ENCODE peak calls at places on chromosomes 5 and 9, in eight cellular contexts. M is AG10803, Q is HFF-Myc, P is cardiac fibroblast, H is Caco-2, W is GM12865, C is endodermal cell, E is A549. F is an unnamed sample.

GRCh38 chr5:157388148-157388547 is 71.9 kb upstream of the NIPAL4 start:
- DNase-seq in P (no peak), E (no peak), H (no peak), M (no peak), Q (no peak), W (no peak), C (no peak), F (no peak)

GRCh38 chr5:1999794-2000193 is 117.1 kb upstream of the IRX4 start:
- DNase-seq in M (no peak), H (no peak), W (no peak), P (no peak), Q (no peak), C (no peak), E (no peak), F (no peak)

GRCh38 chr9:137491735-137492432 is 32.8 kb upstream of the NSMF start:
- DNase-seq in E (no peak), H (no peak), M (no peak), W (no peak), Q (no peak), C (no peak), P (no peak), F (no peak)

GRCh38 chr5:149062371-149063016 is 368 bp downstream of the SH3TC2 start:
- DNase-seq in E (peak), H (no peak), M (peak), W (no peak), P (peak), Q (peak), C (peak), F (no peak)

GRCh38 chr9:125550216-125550614 is 156.8 kb downstream of the MAPKAP1 start:
- DNase-seq in M (peak), Q (no peak), P (peak), C (no peak), W (no peak), H (no peak), E (no peak), F (no peak)

GRCh38 chr5:126499742-126500396 is 76.7 kb downstream of the GRAMD2B start:
- DNase-seq in Q (peak), E (peak), M (no peak), C (peak), P (peak), H (peak), W (peak), F (no peak)

GRCh38 chr9:93262537-93263310 is 78.8 kb downstream of the WNK2 start:
- DNase-seq in M (no peak), E (no peak), W (no peak), Q (no peak), C (peak), H (no peak), P (no peak), F (no peak)

GRCh38 chr5:170144286-170145023 is 38.8 kb downstream of the FOXI1 start:
- DNase-seq in C (peak), W (no peak), H (no peak), M (no peak), P (no peak), Q (no peak), E (no peak), F (no peak)

GRCh38 chr9:120326076-120326693 is 253.8 kb downstream of the CDK5RAP2 start:
- DNase-seq in C (no peak), W (no peak), E (no peak), M (no peak), P (no peak), Q (peak), H (no peak), F (no peak)

GRCh38 chr9:99822596-99823391 is 1.1 kb downstream of the NR4A3 start:
- DNase-seq in Q (no peak), M (peak), H (peak), W (peak), P (peak), E (peak), C (peak), F (no peak)

GRCh38 chr9:70255521-70255920 is 3.3 kb upstream of the SMC5 start:
- DNase-seq in P (peak), E (no peak), W (no peak), M (no peak), Q (no peak), H (no peak), C (no peak), F (no peak)

DNA sequence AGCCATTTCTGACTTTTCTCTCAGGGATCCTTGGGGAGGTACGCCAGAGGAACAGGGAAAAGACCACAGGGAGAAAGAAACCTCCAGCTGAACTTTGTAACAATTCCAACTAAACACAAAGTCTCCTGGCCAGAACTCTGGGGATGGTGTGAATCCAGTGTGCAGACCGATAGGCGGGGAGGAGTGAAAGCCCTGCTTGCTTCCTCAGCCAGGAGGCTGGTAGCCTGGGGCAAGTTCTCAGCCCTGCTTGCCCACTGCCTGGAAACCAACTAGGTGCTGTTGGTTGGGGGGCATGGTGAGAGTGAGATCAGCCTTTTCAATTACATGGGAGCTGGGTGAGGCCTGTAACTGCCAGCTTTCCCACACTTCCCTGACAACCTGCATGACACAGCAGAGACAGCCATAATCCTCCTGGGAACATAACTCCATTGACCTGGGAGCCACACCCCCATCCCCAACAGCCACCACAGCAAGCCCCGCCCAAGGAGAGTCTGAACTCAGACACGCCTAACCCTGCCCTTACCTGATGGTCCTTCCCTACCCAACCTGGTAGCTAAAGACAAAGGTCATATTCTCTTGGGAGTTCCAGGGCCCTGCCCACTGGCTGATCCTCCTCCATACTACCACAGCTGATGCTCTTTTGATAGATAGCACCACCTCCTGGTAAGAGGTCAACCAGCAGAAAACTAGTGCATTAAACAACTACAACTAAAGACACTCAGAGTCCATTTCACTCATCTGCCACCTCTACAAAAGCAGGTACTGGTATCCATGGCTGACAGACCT is 100.1 kb upstream of the TNFAIP8 start:
- DNase-seq in W (peak), E (peak), Q (no peak), P (peak), H (peak), M (no peak), C (peak), F (no peak)
- TF ChIP-seq CTCF in W (peak), E (no peak), Q (peak), P (no peak), H (peak), M (no peak), C (peak), F (no peak)

DNA sequence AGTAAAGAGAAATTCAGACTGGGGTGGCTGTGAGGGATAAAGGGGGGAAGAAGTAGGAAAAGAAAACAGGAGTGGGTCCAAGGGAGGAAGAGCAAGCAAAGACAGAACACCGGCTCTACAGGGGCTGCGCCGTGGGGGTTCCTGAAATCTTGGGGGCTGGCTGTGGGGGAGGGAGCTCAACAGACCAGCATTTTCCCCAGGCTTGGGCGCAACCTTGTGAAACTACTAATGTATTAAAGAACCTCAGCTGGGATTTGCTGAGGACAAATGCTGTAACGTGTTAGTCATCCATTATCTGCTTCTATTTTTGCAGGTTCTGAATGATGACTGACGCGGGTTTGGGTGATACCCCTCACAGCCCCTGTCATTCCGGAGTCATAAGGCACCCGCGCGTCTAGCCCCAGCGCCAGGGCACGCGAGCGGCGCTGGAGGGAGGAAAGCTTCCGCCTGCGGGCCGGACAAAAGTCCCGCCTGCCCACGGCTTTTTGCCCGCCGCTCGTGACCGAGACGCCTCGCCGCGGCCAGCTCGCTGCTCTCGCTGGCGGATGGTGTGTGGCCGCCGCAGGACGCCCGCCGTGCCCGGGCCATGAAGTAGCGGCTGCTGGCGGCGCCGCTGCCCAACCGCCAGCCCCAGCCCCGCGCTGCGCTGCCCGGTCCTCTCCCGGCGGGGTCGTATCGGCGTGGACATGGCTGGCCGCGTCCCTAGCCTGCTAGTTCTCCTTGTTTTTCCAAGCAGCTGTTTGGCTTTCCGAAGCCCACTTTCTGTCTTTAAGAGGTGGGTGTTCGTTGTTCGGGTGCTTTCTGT is 110.6 kb downstream of the PAM start:
- DNase-seq in Q (no peak), E (peak), H (peak), P (peak), W (peak), C (peak), M (peak), F (peak)
- TF ChIP-seq CTCF in Q (no peak), E (no peak), H (no peak), P (no peak), W (no peak), C (no peak), M (no peak), F (no peak)

DNA sequence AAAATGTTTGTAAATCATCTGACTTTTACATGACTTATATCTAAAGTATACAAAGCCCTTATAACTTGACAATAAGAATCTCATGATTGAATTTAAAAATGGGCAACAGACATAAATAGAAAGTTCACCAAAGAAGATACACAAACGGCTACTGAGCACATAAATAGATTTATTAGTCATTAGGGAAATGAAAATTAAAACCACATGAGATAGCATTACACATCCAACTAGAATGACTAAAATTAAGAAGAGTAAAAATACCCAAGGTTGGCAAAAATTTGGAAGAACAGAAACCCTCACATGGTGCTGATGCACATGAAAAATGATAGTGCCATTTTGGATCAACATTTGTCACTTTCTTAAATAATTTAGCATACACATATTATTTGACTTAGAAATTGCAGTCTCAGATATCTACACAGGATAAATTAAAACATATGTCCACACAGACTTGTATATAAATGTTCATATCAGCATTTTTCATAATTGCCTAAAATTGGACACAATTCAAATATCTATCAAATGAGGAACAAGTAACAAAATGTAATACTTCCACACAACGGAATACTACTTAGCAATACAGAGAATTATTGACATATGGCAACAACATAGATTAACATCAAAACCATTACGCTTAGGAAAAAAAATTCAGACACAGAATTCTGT is 359.1 kb upstream of the DAB2 start:
- DNase-seq in H (no peak), W (peak), M (peak), E (no peak), P (peak), Q (no peak), C (no peak), F (no peak)
- TF ChIP-seq CTCF in H (no peak), W (no peak), M (no peak), E (no peak), P (no peak), Q (no peak), C (no peak), F (no peak)

DNA sequence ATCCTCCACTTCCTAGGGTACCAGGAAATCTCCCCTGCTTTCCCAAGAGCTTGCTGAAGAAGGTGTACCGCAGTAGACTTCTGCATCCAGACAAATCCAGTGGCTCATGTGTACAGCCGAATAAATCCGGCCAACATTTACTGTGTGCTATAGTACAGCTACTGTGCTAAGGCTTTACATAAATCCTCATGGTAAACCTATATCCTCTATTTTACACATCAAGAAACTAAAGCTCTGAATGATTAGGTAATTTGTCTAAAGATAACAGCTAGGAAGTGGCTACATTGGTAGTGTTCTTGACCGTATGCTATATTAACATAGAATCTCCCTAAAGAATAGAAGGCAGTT is 511 bp upstream of the WDR41 start:
- DNase-seq in C (no peak), Q (no peak), M (no peak), W (no peak), E (no peak), P (no peak), H (no peak), F (no peak)
- TF ChIP-seq CTCF in C (no peak), Q (no peak), M (no peak), W (no peak), E (no peak), P (no peak), H (no peak), F (no peak)

GRCh38 chr9:9912459-9912858 is 700.3 kb downstream of the PTPRD start:
- DNase-seq in W (no peak), E (no peak), C (no peak), P (no peak), M (no peak), H (no peak), Q (no peak), F (no peak)
- TF ChIP-seq CTCF in W (peak), E (no peak), C (peak), P (no peak), M (no peak), H (no peak), Q (peak), F (peak)

DNA sequence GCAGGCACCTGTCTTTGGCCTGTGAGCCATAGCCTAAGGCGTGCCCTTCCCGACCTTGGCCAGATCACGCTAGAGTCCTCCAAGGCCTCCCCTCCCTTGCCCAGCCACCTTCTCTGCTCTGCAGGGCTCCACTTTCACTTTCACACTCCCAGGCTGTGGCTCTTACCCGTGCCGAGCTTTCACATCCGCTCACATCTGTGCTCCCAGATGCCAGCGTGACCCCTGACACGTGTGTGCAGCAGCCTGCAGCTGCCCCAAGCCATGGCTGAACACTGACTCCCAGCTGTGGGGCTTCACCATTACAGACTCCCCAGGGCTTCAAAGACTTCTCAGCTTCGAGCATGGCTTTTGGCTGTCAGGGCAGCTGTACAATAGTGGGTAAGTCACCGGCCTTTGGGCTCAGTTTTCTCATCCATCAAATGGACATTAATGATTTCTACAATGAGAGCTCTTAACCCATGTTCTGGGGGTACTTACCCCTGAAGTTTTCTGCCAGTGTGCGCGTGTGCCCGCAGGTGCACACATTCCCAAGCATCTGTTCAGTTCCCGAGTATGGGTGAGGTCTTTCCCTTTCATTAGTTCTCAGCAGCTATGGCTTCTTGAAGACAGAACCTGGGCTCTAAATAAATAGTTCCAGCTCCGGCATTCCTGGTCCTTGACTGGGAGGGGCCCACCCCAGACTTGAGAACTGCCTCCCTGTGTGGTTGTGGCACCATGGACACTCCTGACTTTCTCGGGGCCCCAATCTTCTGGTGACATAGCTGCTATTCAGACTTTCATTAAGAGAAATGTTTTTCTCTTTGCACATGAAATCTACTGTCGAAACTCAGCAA is 118.6 kb downstream of the RGS3 start:
- DNase-seq in H (no peak), Q (peak), C (no peak), W (peak), M (peak), P (peak), E (no peak), F (no peak)
- TF ChIP-seq CTCF in H (no peak), Q (peak), C (no peak), W (peak), M (peak), P (peak), E (no peak), F (peak)

GRCh38 chr9:135664266-135664665 is 1.2 kb downstream of the LCN9 start:
- DNase-seq in H (no peak), C (no peak), M (no peak), P (no peak), W (no peak), E (no peak), Q (no peak), F (no peak)
- TF ChIP-seq CTCF in H (no peak), C (no peak), M (no peak), P (no peak), W (no peak), E (no peak), Q (no peak), F (no peak)

DNA sequence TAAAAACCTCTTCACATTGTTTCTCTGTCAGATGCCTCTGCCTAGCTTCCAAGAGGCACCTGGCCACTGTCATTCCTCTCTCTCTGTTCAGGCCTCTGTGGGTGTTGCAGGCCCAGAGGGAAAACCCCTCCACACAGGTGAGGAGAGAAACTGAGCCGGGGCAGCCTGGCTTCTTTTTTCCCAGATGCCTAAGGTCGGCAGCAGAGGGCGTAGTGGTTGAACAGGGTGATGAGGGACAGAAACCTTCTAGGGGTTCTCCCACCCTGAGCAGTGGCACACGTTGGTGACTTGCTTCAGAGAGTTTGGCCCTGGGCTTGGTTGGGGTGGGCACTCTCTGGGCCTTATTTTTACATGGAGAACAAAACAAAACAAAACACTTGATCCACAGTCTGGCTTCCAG is 12.2 kb downstream of the IL9 start:
- DNase-seq in H (no peak), E (no peak), M (no peak), P (no peak), Q (no peak), C (peak), W (peak), F (no peak)
- TF ChIP-seq CTCF in H (peak), E (peak), M (peak), P (peak), Q (no peak), C (peak), W (peak), F (no peak)

GRCh38 chr5:56827043-56827442 is 11.7 kb downstream of the MAP3K1 start:
- DNase-seq in E (peak), Q (no peak), C (peak), M (no peak), W (no peak), H (peak), P (no peak), F (no peak)
- TF ChIP-seq CTCF in E (no peak), Q (peak), C (peak), M (peak), W (no peak), H (peak), P (peak), F (no peak)

DNA sequence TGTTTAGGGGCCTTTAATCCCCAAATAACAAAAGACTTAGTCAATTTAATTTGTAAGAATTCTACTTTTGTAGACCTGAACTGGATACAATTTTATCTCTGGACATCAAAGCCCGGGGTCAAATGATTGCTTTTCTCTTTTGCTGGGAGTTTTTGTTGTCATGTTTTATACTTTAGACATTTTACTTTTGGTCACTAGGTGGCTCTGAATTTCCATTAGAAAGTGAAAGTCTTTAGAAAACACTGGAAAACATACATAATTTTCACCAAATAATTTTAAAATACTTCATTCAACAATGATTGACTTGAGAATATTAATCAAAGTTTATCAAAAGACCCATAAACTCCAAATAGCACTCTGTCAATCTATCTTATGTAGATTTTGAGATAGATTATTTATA is 2.8 kb upstream of the PCA3 start:
- DNase-seq in E (no peak), P (peak), W (no peak), M (peak), Q (no peak), H (no peak), C (no peak), F (no peak)
- TF ChIP-seq CTCF in E (peak), P (peak), W (no peak), M (peak), Q (peak), H (no peak), C (peak), F (peak)

F was measured in AG09319.